ENCODE peak calls at places on chromosomes 7 and 10, in five cellular contexts. X, S, P, N and L are unnamed samples.

GRCh38 chr7:123410273-123410928 is 124.0 kb downstream of the IQUB start:
- DNase-seq in P (no peak), X (no peak), S (no peak), N (no peak), L (no peak)

GRCh38 chr7:16348251-16348650 is 73.1 kb downstream of the CRPPA start:
- DNase-seq in N (no peak), S (no peak), X (no peak), P (no peak), L (no peak)

GRCh38 chr7:36349626-36350025 is 40.0 kb upstream of the ANLN start:
- DNase-seq in X (no peak), N (no peak), P (no peak), S (no peak), L (no peak)

GRCh38 chr7:103445228-103446020 is 583 bp downstream of the SLC26A5 start:
- DNase-seq in X (no peak), P (no peak), S (no peak), N (no peak), L (no peak)

GRCh38 chr7:133436014-133436428 is 183.1 kb downstream of the EXOC4 start:
- DNase-seq in S (peak), X (no peak), P (no peak), N (no peak), L (no peak)

GRCh38 chr7:139808846-139809442 is 20.1 kb upstream of the TBXAS1 start:
- DNase-seq in X (no peak), N (no peak), P (no peak), S (no peak), L (no peak)

GRCh38 chr7:79241288-79242055 is 212.0 kb downstream of the MAGI2 start:
- DNase-seq in S (peak), X (no peak), P (no peak), N (no peak), L (no peak)

GRCh38 chr7:7178081-7178480 is 4.3 kb upstream of the C1GALT1 start:
- DNase-seq in P (no peak), S (no peak), N (no peak), X (no peak), L (no peak)

GRCh38 chr10:132144086-132144485 is 42.7 kb upstream of the DPYSL4 start:
- DNase-seq in S (no peak), P (no peak), N (no peak), X (no peak), L (no peak)

GRCh38 chr10:50152792-50153272 is 85.1 kb downstream of the WASHC2A start:
- DNase-seq in S (peak), X (no peak), P (no peak), N (no peak), L (no peak)

GRCh38 chr10:82865366-82865765 is 990.4 kb downstream of the NRG3 start:
- DNase-seq in P (no peak), S (no peak), X (no peak), N (no peak), L (no peak)

GRCh38 chr7:73599916-73600315 is 21.5 kb upstream of the TBL2 start:
- DNase-seq in P (no peak), S (no peak), X (no peak), N (no peak), L (no peak)

GRCh38 chr7:36107926-36108631 is 45.0 kb upstream of the EEPD1 start:
- DNase-seq in P (no peak), X (no peak), N (no peak), S (no peak), L (no peak)

GRCh38 chr10:28533571-28534304 is 820 bp downstream of the WAC start:
- DNase-seq in N (peak), S (peak), P (peak), X (peak), L (peak)

GRCh38 chr10:27192284-27192683 is 37.1 kb downstream of the MASTL start:
- DNase-seq in X (no peak), N (peak), S (peak), P (no peak), L (peak)

GRCh38 chr10:131056091-131056490 is 255.4 kb downstream of the TCERG1L start:
- DNase-seq in S (no peak), N (no peak), P (no peak), X (no peak), L (no peak)

GRCh38 chr7:29889288-29889687 is 83.0 kb downstream of the WIPF3 start:
- DNase-seq in N (no peak), X (no peak), S (no peak), P (no peak), L (no peak)

GRCh38 chr7:3270362-3270761 is 30.7 kb upstream of the SDK1 start:
- DNase-seq in P (no peak), N (no peak), X (no peak), S (no peak), L (no peak)

GRCh38 chr7:82345886-82346285 is 97.7 kb downstream of the CACNA2D1 start:
- DNase-seq in P (no peak), S (no peak), N (no peak), X (no peak), L (no peak)

GRCh38 chr7:2508327-2509231 is 11.0 kb upstream of the LFNG start:
- DNase-seq in S (peak), N (no peak), X (no peak), P (peak), L (no peak)

GRCh38 chr7:129792721-129793120 is 160.0 kb downstream of the UBE2H start:
- DNase-seq in S (no peak), P (no peak), N (no peak), X (no peak), L (no peak)

GRCh38 chr10:125407000-125407502 is 246.7 kb upstream of the CTBP2 start:
- DNase-seq in P (no peak), X (no peak), S (peak), N (no peak), L (no peak)

GRCh38 chr7:17062433-17063383 is 180.9 kb upstream of the AGR3 start:
- DNase-seq in P (no peak), S (no peak), N (no peak), X (no peak), L (no peak)

GRCh38 chr10:87862644-87863101 is 660 bp downstream of the KLLN start:
- DNase-seq in S (no peak), P (peak), X (no peak), N (no peak), L (peak)

GRCh38 chr10:59674211-59674836 is 35.3 kb downstream of the SLC16A9 start:
- DNase-seq in N (no peak), P (no peak), S (peak), X (no peak), L (no peak)

GRCh38 chr10:100620087-100620835 is 84.5 kb downstream of the HIF1AN start:
- DNase-seq in N (no peak), X (no peak), S (no peak), P (no peak), L (no peak)

GRCh38 chr7:2004841-2005351 is 227.8 kb downstream of the MAD1L1 start:
- DNase-seq in S (no peak), N (no peak), P (no peak), X (no peak), L (no peak)

GRCh38 chr7:107563072-107563760 is 504 bp downstream of the COG5 start:
- DNase-seq in N (peak), P (no peak), X (no peak), S (peak), L (no peak)

GRCh38 chr10:69315100-69315542 is 36.8 kb downstream of the HK1 start:
- DNase-seq in P (no peak), N (no peak), X (no peak), S (no peak), L (no peak)